ENCODE peak calls at places on chromosome 2, in seven cellular contexts. O is naive thymus-derived CD4-positive, alpha-beta T cell; V is Caki2; A is NCI-H774; W is choroid plexus epithelial cell; N is heart left ventricle; P is trophoblast cell. E is an unnamed sample.

GRCh38 chr2:54850171-54851122 is 127.0 kb downstream of the EML6 start:
- DNase-seq in V (no peak), N (no peak), A (no peak), O (no peak), W (no peak), P (peak), E (no peak)

GRCh38 chr2:172049721-172050120 is 35.6 kb upstream of the DLX1 start:
- DNase-seq in V (no peak), A (no peak), N (no peak), W (no peak), P (no peak), O (no peak), E (no peak)

GRCh38 chr2:239940861-239941570 is 84.1 kb downstream of the NDUFA10 start:
- DNase-seq in W (no peak), N (no peak), P (no peak), O (no peak), A (no peak), V (no peak), E (no peak)

GRCh38 chr2:232476791-232477190 is 10.8 kb downstream of the ECEL1 start:
- DNase-seq in V (no peak), W (no peak), A (no peak), P (no peak), O (no peak), N (no peak), E (no peak)

GRCh38 chr2:240499309-240500301 is 58.2 kb downstream of the ANKMY1 start:
- DNase-seq in W (no peak), V (no peak), N (peak), A (no peak), P (no peak), O (no peak), E (no peak)

GRCh38 chr2:190607014-190607597 is 41.8 kb upstream of the NAB1 start:
- DNase-seq in O (no peak), V (no peak), W (peak), A (no peak), P (no peak), N (no peak), E (no peak)

GRCh38 chr2:174662459-174662858 is 64.9 kb upstream of the WIPF1 start:
- DNase-seq in P (no peak), A (no peak), O (no peak), V (no peak), W (peak), N (no peak), E (no peak)

GRCh38 chr2:23066701-23067100 is 318.3 kb upstream of the KLHL29 start:
- DNase-seq in N (no peak), V (no peak), A (no peak), P (no peak), O (no peak), W (no peak), E (no peak)

GRCh38 chr2:10741139-10741538 is 19.7 kb downstream of the ATP6V1C2 start:
- DNase-seq in V (no peak), P (peak), A (no peak), W (no peak), O (no peak), N (no peak), E (no peak)

GRCh38 chr2:24304098-24304497 is 56.2 kb downstream of the ITSN2 start:
- DNase-seq in W (peak), P (no peak), N (peak), O (no peak), V (no peak), A (peak), E (peak)

GRCh38 chr2:129499747-129500146 is 479.7 kb upstream of the RAB6C start:
- DNase-seq in O (no peak), A (no peak), N (no peak), P (no peak), V (no peak), W (peak), E (no peak)

GRCh38 chr2:101981066-101981465 is 10.7 kb upstream of the IL1R2 start:
- DNase-seq in P (no peak), A (no peak), O (no peak), N (no peak), W (no peak), V (no peak), E (no peak)

GRCh38 chr2:26735096-26735495 is 29.0 kb upstream of the SLC35F6 start:
- DNase-seq in P (no peak), O (no peak), N (no peak), W (peak), A (no peak), V (no peak), E (no peak)

GRCh38 chr2:121489284-121489683 is 41.4 kb upstream of the RNU4ATAC start:
- DNase-seq in W (peak), V (peak), O (no peak), A (peak), P (no peak), N (no peak), E (peak)

GRCh38 chr2:240581811-240582210 is 4.7 kb upstream of the CAPN10 start:
- DNase-seq in V (no peak), O (no peak), A (no peak), W (no peak), N (no peak), P (peak), E (no peak)

GRCh38 chr2:161432107-161432506 is 16.0 kb downstream of the TBR1 start:
- DNase-seq in A (no peak), O (no peak), W (no peak), V (no peak), P (no peak), N (no peak), E (no peak)

GRCh38 chr2:3099145-3099859 is 278.3 kb downstream of the EIPR1 start:
- DNase-seq in P (no peak), O (no peak), A (no peak), N (no peak), V (no peak), W (no peak), E (no peak)

GRCh38 chr2:73239776-73240175 is 5.7 kb downstream of the CCT7 start:
- DNase-seq in N (no peak), A (no peak), P (no peak), O (no peak), V (no peak), W (peak), E (no peak)

GRCh38 chr2:172968061-172968469 is 107.6 kb upstream of the MAP3K20 start:
- DNase-seq in O (no peak), N (peak), P (no peak), W (peak), V (peak), A (no peak), E (no peak)

GRCh38 chr2:53670351-53670750 is 97.3 kb upstream of the CHAC2 start:
- DNase-seq in W (peak), A (no peak), P (no peak), N (no peak), O (no peak), V (no peak), E (no peak)

GRCh38 chr2:62705859-62706720 is 577 bp downstream of the EHBP1 start:
- DNase-seq in V (peak), N (peak), O (peak), A (no peak), P (peak), W (peak), E (no peak)

GRCh38 chr2:179129574-179130238 is 79.8 kb upstream of the CCDC141 start:
- DNase-seq in A (no peak), N (no peak), V (no peak), W (peak), O (peak), P (peak), E (no peak)

GRCh38 chr2:26503238-26503880 is 25.4 kb upstream of the OTOF start:
- DNase-seq in V (peak), W (peak), A (peak), P (peak), O (peak), N (peak), E (peak)

GRCh38 chr2:120442923-120443571 is 97.1 kb downstream of the INHBB start:
- DNase-seq in P (peak), V (no peak), A (peak), W (no peak), O (peak), N (no peak), E (no peak)

GRCh38 chr2:133566967-133567645 is 1.2 kb downstream of the NCKAP5 start:
- DNase-seq in O (no peak), V (no peak), A (no peak), N (peak), P (no peak), W (peak), E (no peak)

E was measured in NCI-H2107.